ENCODE peak calls at places on chromosomes 7 and 10, in five cellular contexts. I is suprapubic skin, D is Panc1, S is prostate gland, P is endothelial cell of umbilical vein. U is an unnamed sample.

GRCh38 chr10:95688648-95689047 is 5.1 kb downstream of the TCTN3 start:
- DNase-seq in I (no peak), S (no peak), P (no peak), D (no peak), U (no peak)

GRCh38 chr10:14698487-14699170 is 76.1 kb downstream of the FAM107B start:
- DNase-seq in P (no peak), D (no peak), S (no peak), I (no peak), U (no peak)

GRCh38 chr7:30224511-30225031 is 59.8 kb upstream of the ZNRF2 start:
- DNase-seq in D (no peak), P (no peak), S (no peak), I (no peak), U (no peak)

GRCh38 chr7:26060713-26061339 is 91.2 kb upstream of the NFE2L3 start:
- DNase-seq in P (no peak), I (no peak), D (no peak), S (peak; percentile 63), U (no peak)

GRCh38 chr7:157503229-157503628 is 166.4 kb downstream of the DNAJB6 start:
- DNase-seq in I (no peak), D (no peak), P (no peak), S (no peak), U (no peak)

GRCh38 chr7:153390955-153391354 is 631.4 kb downstream of the ACTR3B start:
- DNase-seq in S (no peak), I (no peak), D (no peak), P (no peak), U (no peak)

GRCh38 chr7:154306036-154306435 is 253.8 kb downstream of the DPP6 start:
- DNase-seq in P (no peak), I (no peak), S (no peak), D (no peak), U (no peak)

GRCh38 chr7:146655928-146656797 is 539.6 kb downstream of the CNTNAP2 start:
- DNase-seq in I (no peak), D (no peak), S (no peak), P (no peak), U (no peak)

GRCh38 chr7:151062399-151063211 is 3.2 kb downstream of the SLC4A2 start:
- DNase-seq in P (no peak), S (no peak), I (no peak), D (no peak), U (no peak)

GRCh38 chr10:114174462-114175190 is 623 bp upstream of the CCDC186 start:
- DNase-seq in S (peak; percentile 65), D (no peak), P (no peak), I (peak; percentile 82), U (peak; percentile 64)

GRCh38 chr10:91694170-91694794 is 61.4 kb upstream of the PPP1R3C start:
- DNase-seq in S (no peak), P (peak; percentile 48), I (no peak), D (no peak), U (no peak)

GRCh38 chr10:9302142-9302746 is 1247.8 kb downstream of the GATA3 start:
- DNase-seq in S (peak; percentile 22), I (no peak), D (peak; percentile 39), P (peak; percentile 79), U (no peak)

GRCh38 chr7:47497367-47498096 is 84.4 kb downstream of the TNS3 start:
- DNase-seq in I (no peak), P (peak; percentile 22), D (no peak), S (no peak), U (no peak)

GRCh38 chr7:147861058-147861716 is 729.4 kb upstream of the C7orf33 start:
- DNase-seq in D (no peak), I (no peak), P (no peak), S (no peak), U (no peak)

GRCh38 chr7:77685219-77685618 is 11.0 kb upstream of the RSBN1L start:
- DNase-seq in S (peak; percentile 86), P (no peak), D (no peak), I (no peak), U (peak; percentile 51)

GRCh38 chr7:43332193-43332796 is 219.8 kb downstream of the HECW1 start:
- DNase-seq in P (no peak), S (no peak), D (no peak), I (no peak), U (no peak)

GRCh38 chr10:1431229-1431628 is 306.1 kb downstream of the ADARB2 start:
- DNase-seq in P (no peak), I (no peak), D (no peak), S (no peak), U (no peak)

GRCh38 chr10:36765777-36766176 is 359.6 kb upstream of the ANKRD30A start:
- DNase-seq in D (no peak), P (no peak), I (no peak), S (no peak), U (no peak)

GRCh38 chr10:34696423-34696822 is 118.7 kb downstream of the PARD3 start:
- DNase-seq in P (peak; percentile 64), I (no peak), S (no peak), D (no peak), U (no peak)

GRCh38 chr10:1084011-1084950 is 28.1 kb downstream of the WDR37 start:
- DNase-seq in D (no peak), I (no peak), P (no peak), S (no peak), U (no peak)

GRCh38 chr7:107130487-107131220 is 38.1 kb upstream of the HBP1 start:
- DNase-seq in S (no peak), I (no peak), P (no peak), D (no peak), U (no peak)

GRCh38 chr7:155513543-155514285 is 32.6 kb downstream of the CNPY1 start:
- DNase-seq in D (no peak), S (no peak), P (no peak), I (no peak), U (no peak)

GRCh38 chr7:16609842-16610450 is 35.6 kb downstream of the ANKMY2 start:
- DNase-seq in I (no peak), S (no peak), D (no peak), P (no peak), U (no peak)

GRCh38 chr7:26102176-26102575 is 49.8 kb upstream of the NFE2L3 start:
- DNase-seq in P (no peak), S (no peak), D (no peak), I (no peak), U (no peak)

GRCh38 chr7:45120-46090 is 147.0 kb upstream of the FAM20C start:
- DNase-seq in D (no peak), P (no peak), S (peak; percentile 1), I (peak; percentile 39), U (peak; percentile 12)

GRCh38 chr10:61779950-61780659 is 117.4 kb downstream of the CABCOCO1 start:
- DNase-seq in I (peak; percentile 67), P (peak; percentile 90), S (no peak), D (no peak), U (no peak)

GRCh38 chr10:100370976-100371706 is 24.1 kb downstream of the SCD start:
- DNase-seq in P (peak; percentile 74), D (peak; percentile 82), S (peak; percentile 71), I (peak; percentile 92), U (peak; percentile 94)

GRCh38 chr10:19750972-19751371 is 65.3 kb upstream of the PLXDC2 start:
- DNase-seq in P (no peak), D (no peak), I (no peak), S (no peak), U (no peak)

GRCh38 chr10:114526112-114526496 is 121.8 kb upstream of the AFAP1L2 start:
- DNase-seq in D (no peak), I (no peak), P (no peak), S (no peak), U (no peak)

GRCh38 chr7:75915416-75916156 is 631 bp downstream of the POR start:
- DNase-seq in P (peak; percentile 41), S (peak; percentile 15), D (no peak), I (peak; percentile 72), U (no peak)

GRCh38 chr10:61465807-61466425 is 12.7 kb upstream of the TMEM26 start:
- DNase-seq in S (no peak), P (no peak), D (no peak), I (no peak), U (no peak)

GRCh38 chr7:39609084-39609461 is 14.3 kb upstream of the RALA start:
- DNase-seq in I (no peak), D (no peak), S (no peak), P (peak; percentile 89), U (no peak)

GRCh38 chr7:107220356-107220755 is 51.6 kb downstream of the HBP1 start:
- DNase-seq in I (no peak), D (no peak), S (no peak), P (no peak), U (no peak)

GRCh38 chr10:88968316-88968882 is 15.8 kb upstream of the ACTA2 start:
- DNase-seq in I (no peak), S (no peak), P (no peak), D (no peak), U (no peak)

GRCh38 chr10:6530211-6530840 is 49.8 kb downstream of the PRKCQ start:
- DNase-seq in P (no peak), S (no peak), I (no peak), D (no peak), U (no peak)

GRCh38 chr10:102782698-102783540 is 39.2 kb downstream of the WBP1L start:
- DNase-seq in S (peak; percentile 85), D (no peak), I (peak; percentile 91), P (peak; percentile 97), U (peak; percentile 62)
- H3K4me1 ChIP-seq in S (peaks cover 40% of the 10 kb centered on the region), D (peaks cover 69% of the 10 kb centered on the region), I (peaks cover 89% of the 10 kb centered on the region), P (peaks cover 49% of the 10 kb centered on the region), U (peaks cover 33% of the 10 kb centered on the region)

DNA sequence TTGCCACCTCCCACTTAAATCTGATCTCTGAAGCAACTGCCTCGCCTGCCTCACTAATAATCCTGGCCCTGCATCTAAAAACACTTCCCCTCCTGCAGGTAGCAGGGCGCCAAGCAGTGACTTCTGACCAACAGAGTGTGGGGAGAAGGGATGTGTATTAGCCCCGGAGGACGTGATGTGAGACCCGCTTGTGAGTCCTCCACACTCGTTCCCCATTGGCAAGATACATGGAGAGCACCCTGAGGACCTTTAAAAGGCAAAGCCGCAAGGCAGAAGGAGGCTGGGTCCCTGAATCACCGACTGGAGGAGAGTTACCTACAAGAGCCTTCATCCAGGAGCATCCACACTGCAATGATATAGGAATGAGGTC is 6.1 kb upstream of the PILRA start:
- DNase-seq in S (no peak), P (no peak), D (no peak), I (no peak), U (no peak)
- TF ChIP-seq POLR2AphosphoS5 in S (no peak), P (peak; percentile 2), D (peak; percentile 11), I (no peak), U (no peak)

DNA sequence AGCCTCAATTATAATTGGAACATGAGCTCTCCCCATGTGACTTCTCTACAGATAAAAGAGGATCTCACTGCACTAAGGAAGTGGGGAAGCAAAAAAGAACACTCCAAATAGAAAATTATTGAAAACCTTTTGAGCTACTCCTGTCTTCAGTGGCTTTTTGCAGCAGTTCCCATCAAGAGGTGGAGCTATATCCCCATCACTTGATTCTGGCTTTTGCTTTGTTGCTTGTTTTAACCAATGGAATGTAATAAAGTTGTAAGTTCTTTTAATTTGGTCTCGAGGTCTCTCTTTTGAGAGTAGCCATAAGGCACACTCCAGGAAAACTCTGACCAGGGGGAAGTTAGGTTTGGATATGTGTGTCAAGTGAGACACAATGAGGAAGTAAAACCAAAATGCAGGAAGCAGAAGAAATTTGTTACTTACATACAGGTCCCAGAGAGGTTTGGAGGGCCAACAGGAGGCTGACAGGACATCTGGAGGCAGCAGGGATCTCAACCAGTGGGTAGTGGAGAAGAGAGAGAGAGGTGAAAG is 569.4 kb downstream of the HTR7 start:
- DNase-seq in P (peak; percentile 68), D (peak; percentile 43), S (no peak), I (no peak), U (no peak)
- TF ChIP-seq CTCF in P (peak; percentile 24), D (peak; percentile 38), S (no peak), I (no peak), U (no peak)

GRCh38 chr10:127922206-127922605 is 15.3 kb downstream of the PTPRE start:
- DNase-seq in D (no peak), I (no peak), S (no peak), P (no peak), U (no peak)
- H3K4me1 ChIP-seq in D (peaks cover 11% of the 10 kb centered on the region), I (peaks cover 27% of the 10 kb centered on the region), S (no peaks in the 10 kb centered on the region), P (peaks cover 72% of the 10 kb centered on the region), U (no peaks in the 10 kb centered on the region)